ENCODE peak calls at places on chromosomes 12 and 14, in eight cellular contexts. A, Q, R, N, Z, B, O and M are unnamed samples.

GRCh38 chr12:127257366-127257935 is 1009.5 kb upstream of the TMEM132C start:
- DNase-seq in O (no peak), A (peak), Q (no peak), B (no peak), N (no peak), Z (no peak), R (no peak), M (peak)

GRCh38 chr12:74227846-74228545 is 309.6 kb upstream of the ATXN7L3B start:
- DNase-seq in R (no peak), Z (no peak), B (no peak), Q (no peak), A (no peak), N (no peak), O (no peak), M (no peak)

GRCh38 chr12:6962285-6963015 is 8.0 kb downstream of the PHB2 start:
- DNase-seq in O (no peak), N (no peak), Z (no peak), R (no peak), Q (peak), B (no peak), A (no peak), M (no peak)

GRCh38 chr14:55458800-55459577 is 18.6 kb upstream of the TBPL2 start:
- DNase-seq in O (no peak), R (no peak), Z (peak), B (no peak), A (peak), N (no peak), Q (no peak), M (peak)

GRCh38 chr14:22008098-22008412 is 334.4 kb upstream of the OR4E1 start:
- DNase-seq in O (no peak), Z (no peak), R (no peak), N (no peak), B (no peak), Q (no peak), A (no peak), M (no peak)

GRCh38 chr12:92570056-92570753 is 132.6 kb upstream of the PLEKHG7 start:
- DNase-seq in B (no peak), O (no peak), A (peak), Q (no peak), Z (peak), N (peak), R (no peak), M (peak)

GRCh38 chr12:6508087-6508486 is 14.2 kb downstream of the NCAPD2 start:
- DNase-seq in R (no peak), A (no peak), Z (no peak), O (no peak), Q (no peak), B (no peak), N (no peak), M (no peak)

GRCh38 chr12:125533434-125534029 is 468.3 kb downstream of the AACS start:
- DNase-seq in N (peak), B (no peak), Z (peak), A (no peak), R (peak), Q (no peak), O (peak), M (peak)

GRCh38 chr12:96427269-96427729 is 27.1 kb upstream of the CDK17 start:
- DNase-seq in R (peak), N (no peak), A (peak), Z (peak), Q (peak), O (no peak), B (no peak), M (peak)

GRCh38 chr14:66404051-66404450 is 82.1 kb upstream of the CCDC196 start:
- DNase-seq in A (no peak), Q (no peak), R (no peak), Z (no peak), B (no peak), N (no peak), O (no peak), M (no peak)

GRCh38 chr12:78181544-78182162 is 351.0 kb downstream of the NAV3 start:
- DNase-seq in N (peak), B (no peak), A (peak), R (no peak), O (no peak), Z (no peak), Q (no peak), M (no peak)

GRCh38 chr12:32455607-32456063 is 56.3 kb downstream of the FGD4 start:
- DNase-seq in Q (no peak), N (peak), Z (peak), O (no peak), R (no peak), B (no peak), A (peak), M (peak)

GRCh38 chr12:83106873-83107272 is 420.2 kb downstream of the TMTC2 start:
- DNase-seq in R (no peak), O (no peak), Q (no peak), B (no peak), A (no peak), N (peak), Z (no peak), M (no peak)

GRCh38 chr12:59408431-59408830 is 187.4 kb upstream of the SLC16A7 start:
- DNase-seq in O (no peak), A (peak), N (no peak), Q (no peak), B (no peak), Z (no peak), R (no peak), M (peak)

GRCh38 chr12:76384560-76384959 is 36.3 kb upstream of the BBS10 start:
- DNase-seq in B (no peak), N (no peak), Q (no peak), Z (no peak), O (no peak), A (no peak), R (no peak), M (no peak)

GRCh38 chr14:54676822-54677708 is 110.1 kb downstream of the SAMD4A start:
- DNase-seq in R (no peak), Q (no peak), B (no peak), N (no peak), Z (peak), A (peak), O (no peak), M (peak)

GRCh38 chr12:52980096-52980694 is 26.1 kb upstream of the EIF4B start:
- DNase-seq in O (no peak), B (no peak), Z (no peak), N (no peak), R (no peak), Q (peak), A (no peak), M (no peak)

GRCh38 chr12:48486261-48486660 is 4.0 kb downstream of the C12orf54 start:
- DNase-seq in A (no peak), B (no peak), O (no peak), Z (no peak), N (no peak), R (no peak), Q (no peak), M (no peak)

GRCh38 chr14:100677152-100677924 is 49.4 kb upstream of the DLK1 start:
- DNase-seq in B (no peak), Z (no peak), Q (no peak), A (peak), R (peak), O (no peak), N (no peak), M (peak)

GRCh38 chr14:36315159-36315853 is 5.1 kb downstream of the MBIP start:
- DNase-seq in A (no peak), Z (no peak), O (peak), B (no peak), N (no peak), R (no peak), Q (no peak), M (no peak)

GRCh38 chr12:10943167-10943566 is 4.1 kb upstream of the TAS2R14 start:
- DNase-seq in Q (no peak), A (no peak), O (no peak), Z (no peak), B (no peak), R (no peak), N (no peak), M (no peak)

GRCh38 chr14:71713061-71713850 is 219.0 kb upstream of the RGS6 start:
- DNase-seq in O (no peak), B (no peak), N (no peak), Z (no peak), Q (no peak), R (no peak), A (peak), M (peak)

GRCh38 chr12:32983332-32983731 is 86.8 kb upstream of the PKP2 start:
- DNase-seq in N (no peak), Z (no peak), A (no peak), B (no peak), Q (no peak), O (no peak), R (no peak), M (no peak)

GRCh38 chr12:16246264-16246663 is 31.2 kb downstream of the SLC15A5 start:
- DNase-seq in B (no peak), O (no peak), N (no peak), R (no peak), A (no peak), Z (no peak), Q (no peak), M (no peak)

GRCh38 chr14:23403908-23404307 is 4.2 kb downstream of the MYH6 start:
- DNase-seq in B (no peak), Q (no peak), R (no peak), N (no peak), O (no peak), A (no peak), Z (no peak), M (no peak)

GRCh38 chr12:16880864-16881285 is 274.9 kb upstream of the LMO3 start:
- DNase-seq in R (no peak), B (no peak), O (no peak), N (peak), A (no peak), Z (no peak), Q (peak), M (no peak)

GRCh38 chr14:26068060-26068459 is 529.8 kb downstream of the NOVA1 start:
- DNase-seq in Z (no peak), R (no peak), B (no peak), N (no peak), A (no peak), O (no peak), Q (no peak), M (no peak)

GRCh38 chr12:28222959-28223662 is 32.9 kb downstream of the CCDC91 start:
- DNase-seq in Q (no peak), N (no peak), O (no peak), R (no peak), A (no peak), B (no peak), Z (no peak), M (no peak)

GRCh38 chr12:52713960-52714886 is 10.9 kb upstream of the KRT77 start:
- DNase-seq in Q (peak), A (no peak), B (no peak), Z (no peak), N (no peak), R (no peak), O (peak), M (peak)

GRCh38 chr14:71203306-71203705 is 296.0 kb downstream of the PCNX1 start:
- DNase-seq in Z (peak), B (no peak), A (peak), O (no peak), R (no peak), Q (no peak), N (no peak), M (peak)

GRCh38 chr14:93984070-93984469 is 7.7 kb upstream of the ASB2 start:
- DNase-seq in Z (no peak), N (no peak), B (no peak), R (no peak), O (no peak), A (peak), Q (no peak), M (peak)

GRCh38 chr12:92602476-92602875 is 100.3 kb upstream of the PLEKHG7 start:
- DNase-seq in A (peak), B (no peak), R (no peak), N (no peak), O (no peak), Q (no peak), Z (peak), M (peak)

GRCh38 chr14:61462566-61463195 is 141.3 kb downstream of the PRKCH start:
- DNase-seq in Z (peak), B (no peak), R (no peak), O (no peak), Q (no peak), N (no peak), A (peak), M (peak)

GRCh38 chr14:100546051-100546443 is 41.2 kb downstream of the BEGAIN start:
- DNase-seq in A (no peak), R (peak), Z (no peak), O (no peak), Q (no peak), B (no peak), N (no peak), M (peak)

GRCh38 chr12:75641031-75641780 is 129.8 kb upstream of the KRR1 start:
- DNase-seq in O (peak), R (no peak), A (peak), Z (peak), N (no peak), Q (no peak), B (peak), M (peak)